ENCODE peak calls at places on chromosomes 11 and 22, in five cellular contexts. D is sciatic nerve, A is cardiac fibroblast, E is BJ, I is NCI-H1694. F is an unnamed sample.

GRCh38 chr11:70024036-70024772 is 53.9 kb upstream of the ANO1 start:
- DNase-seq in I (no peak), A (no peak), D (no peak), E (no peak), F (no peak)

GRCh38 chr11:73747762-73748161 is 13.1 kb downstream of the RAB6A start:
- DNase-seq in I (no peak), A (no peak), E (no peak), D (no peak), F (no peak)

GRCh38 chr11:119479685-119480275 is 56.8 kb upstream of the THY1 start:
- DNase-seq in A (peak; percentile 28), E (no peak), I (no peak), D (no peak), F (no peak)

GRCh38 chr22:16965560-16965959 is 42.5 kb downstream of the GAB4 start:
- DNase-seq in D (no peak), A (no peak), I (no peak), E (no peak), F (no peak)

GRCh38 chr11:34656062-34656720 is 35.3 kb downstream of the EHF start:
- DNase-seq in I (no peak), D (no peak), E (no peak), A (peak; percentile 65), F (no peak)

GRCh38 chr11:22792497-22792896 is 37.1 kb downstream of the SVIP start:
- DNase-seq in D (no peak), E (no peak), A (peak; percentile 92), I (no peak), F (peak; percentile 46)

GRCh38 chr22:43994006-43994405 is 30.1 kb upstream of the PARVB start:
- DNase-seq in A (no peak), D (no peak), I (no peak), E (no peak), F (no peak)

GRCh38 chr22:47247609-47248240 is 485.3 kb downstream of the TBC1D22A start:
- DNase-seq in A (no peak), E (no peak), D (no peak), I (no peak), F (no peak)

GRCh38 chr22:26416670-26417270 is 12.3 kb upstream of the ASPHD2 start:
- DNase-seq in A (peak; percentile 79), I (no peak), D (peak; percentile 62), E (peak; percentile 48), F (peak; percentile 34)

GRCh38 chr11:60891103-60891741 is 15.2 kb downstream of the PRPF19 start:
- DNase-seq in I (no peak), A (no peak), D (no peak), E (no peak), F (no peak)

GRCh38 chr11:30107899-30108298 is 91.1 kb upstream of the KCNA4 start:
- DNase-seq in I (no peak), A (peak; percentile 81), E (no peak), D (no peak), F (peak; percentile 54)

GRCh38 chr11:125207866-125208425 is 43.4 kb downstream of the PKNOX2 start:
- DNase-seq in I (no peak), E (no peak), D (no peak), A (peak; percentile 4), F (no peak)

GRCh38 chr22:46007003-46007847 is 30.3 kb upstream of the WNT7B start:
- DNase-seq in D (peak; percentile 79), I (no peak), A (peak; percentile 88), E (no peak), F (no peak)

GRCh38 chr11:128555606-128556005 is 31.8 kb downstream of the ETS1 start:
- DNase-seq in E (no peak), A (peak; percentile 43), D (no peak), I (no peak), F (no peak)

GRCh38 chr11:110538154-110538553 is 108.4 kb downstream of the FDX1 start:
- DNase-seq in E (no peak), A (no peak), I (no peak), D (no peak), F (no peak)

GRCh38 chr22:45224988-45225731 is 15.5 kb downstream of the KIAA0930 start:
- DNase-seq in D (peak; percentile 75), A (no peak), E (no peak), I (no peak), F (no peak)

GRCh38 chr11:46294365-46295309 is 17.2 kb downstream of the CREB3L1 start:
- DNase-seq in E (peak; percentile 92), I (no peak), A (peak; percentile 91), D (no peak), F (peak; percentile 79)

GRCh38 chr11:126343051-126343450 is 12.4 kb upstream of the ST3GAL4 start:
- DNase-seq in E (no peak), I (no peak), D (no peak), A (no peak), F (no peak)

GRCh38 chr11:121478226-121478894 is 25.6 kb upstream of the SORL1-AS1 start:
- DNase-seq in E (no peak), D (no peak), I (no peak), A (no peak), F (no peak)

GRCh38 chr11:12094872-12095800 is 15.3 kb upstream of the MICAL2 start:
- DNase-seq in D (no peak), E (no peak), I (no peak), A (no peak), F (no peak)

GRCh38 chr11:26783997-26784396 is 62.1 kb upstream of the SLC5A12 start:
- DNase-seq in A (no peak), I (no peak), E (no peak), D (no peak), F (no peak)

GRCh38 chr11:34614334-34615113 is 6.4 kb upstream of the EHF start:
- DNase-seq in D (no peak), A (peak; percentile 29), I (no peak), E (no peak), F (no peak)

GRCh38 chr22:24181996-24182560 is 791 bp downstream of the SUSD2 start:
- DNase-seq in E (no peak), I (no peak), D (no peak), A (no peak), F (no peak)

GRCh38 chr11:128759597-128759996 is 65.7 kb downstream of the FLI1 start:
- DNase-seq in D (no peak), I (no peak), A (peak; percentile 84), E (peak; percentile 42), F (peak; percentile 75)

GRCh38 chr11:124834526-124835190 is 30.6 kb upstream of the ROBO3 start:
- DNase-seq in D (no peak), A (no peak), E (no peak), I (no peak), F (no peak)

GRCh38 chr11:115963170-115963569 is 459.0 kb upstream of the CADM1 start:
- DNase-seq in A (peak; percentile 31), D (no peak), I (peak; percentile 22), E (no peak), F (no peak)

GRCh38 chr11:133726576-133726975 is 118.7 kb downstream of the SPATA19 start:
- DNase-seq in D (no peak), A (no peak), I (peak; percentile 62), E (no peak), F (no peak)

GRCh38 chr22:42410708-42411107 is 21.5 kb downstream of the NFAM1 start:
- DNase-seq in E (no peak), I (no peak), D (no peak), A (no peak), F (no peak)

GRCh38 chr11:104572279-104572678 is 326.0 kb downstream of the CASP12 start:
- DNase-seq in I (no peak), A (peak; percentile 27), E (no peak), D (no peak), F (no peak)

GRCh38 chr11:132972565-132972964 is 559.7 kb downstream of the OPCML start:
- DNase-seq in A (no peak), E (no peak), D (no peak), I (no peak), F (no peak)

GRCh38 chr11:86916330-86916729 is 38.9 kb downstream of the FZD4 start:
- DNase-seq in D (no peak), I (no peak), A (peak; percentile 93), E (peak; percentile 57), F (no peak)

F was measured in non-pigmented ciliary epithelial cell.